ENCODE peak calls at places on chromosomes 2 and 18, in five cellular contexts. T, Z, X, B and K are unnamed samples.

GRCh38 chr2:197107291-197108269 is 181.1 kb upstream of the PGAP1 start:
- DNase-seq in T (no peak), Z (peak; percentile 46), X (no peak), B (no peak), K (no peak)

GRCh38 chr2:105929506-105929905 is 184.8 kb downstream of the NCK2 start:
- DNase-seq in T (no peak), Z (peak; percentile 32), X (peak; percentile 53), B (peak; percentile 16), K (no peak)

GRCh38 chr2:37652199-37652640 is 19.2 kb downstream of the CDC42EP3 start:
- DNase-seq in T (no peak), Z (no peak), X (no peak), B (no peak), K (no peak)

GRCh38 chr2:85437488-85438290 is 19.2 kb downstream of the SH2D6 start:
- DNase-seq in T (peak; percentile 41), Z (peak; percentile 92), X (peak; percentile 75), B (peak; percentile 73), K (peak; percentile 81)

GRCh38 chr2:120231974-120232635 is 8.9 kb upstream of the TMEM185B start:
- DNase-seq in T (peak; percentile 64), Z (no peak), X (peak; percentile 64), B (no peak), K (no peak)

GRCh38 chr2:174446531-174446930 is 40.3 kb downstream of the GPR155 start:
- DNase-seq in T (no peak), Z (no peak), X (no peak), B (no peak), K (no peak)

GRCh38 chr18:37259711-37260110 is 305.9 kb downstream of the CELF4 start:
- DNase-seq in T (no peak), Z (no peak), X (no peak), B (no peak), K (no peak)

GRCh38 chr2:107569496-107569895 is 257.2 kb upstream of the RGPD4 start:
- DNase-seq in T (no peak), Z (no peak), X (no peak), B (no peak), K (no peak)

GRCh38 chr2:134727385-134727784 is 8.6 kb upstream of the TMEM163 start:
- DNase-seq in T (no peak), Z (peak; percentile 24), X (no peak), B (no peak), K (no peak)

GRCh38 chr2:21996339-21996738 is 872.6 kb downstream of the TDRD15 start:
- DNase-seq in T (no peak), Z (no peak), X (no peak), B (no peak), K (no peak)

GRCh38 chr2:172106128-172106961 is 3.6 kb upstream of the DLX2 start:
- DNase-seq in T (peak; percentile 70), Z (peak; percentile 76), X (peak; percentile 49), B (no peak), K (no peak)

GRCh38 chr2:27041708-27042107 is 8.9 kb downstream of the TMEM214 start:
- DNase-seq in T (no peak), Z (no peak), X (no peak), B (no peak), K (no peak)